ENCODE peak calls at places on chromosomes 4 and X, in five cellular contexts. L is NCI-H1092 treated with DMSO at 0.1 percent for 48 hours, C is A172, O is HCEC 1CT, N is AG08396. D is an unnamed sample.

GRCh38 chr4:72205831-72206230 is 174.0 kb downstream of the NPFFR2 start:
- DNase-seq in L (no peak), C (no peak), N (no peak), O (no peak), D (no peak)

GRCh38 chr4:63529581-63529980 is 879.7 kb downstream of the TECRL start:
- DNase-seq in L (no peak), C (no peak), O (no peak), N (no peak), D (no peak)

GRCh38 chr4:105352826-105353225 is 121.0 kb downstream of the PPA2 start:
- DNase-seq in O (no peak), N (no peak), C (peak), L (no peak), D (no peak)

GRCh38 chr4:169716677-169717076 is 41.1 kb downstream of the HPF1 start:
- DNase-seq in C (no peak), O (no peak), N (no peak), L (no peak), D (no peak)

GRCh38 chr4:1910643-1911042 is 39.5 kb downstream of the NSD2 start:
- DNase-seq in L (no peak), O (peak), N (peak), C (peak), D (no peak)

GRCh38 chr4:83855044-83855443 is 319.1 kb downstream of the GPAT3 start:
- DNase-seq in O (peak), N (peak), C (peak), L (no peak), D (no peak)

GRCh38 chr4:126207892-126208291 is 893.1 kb downstream of the FAT4 start:
- DNase-seq in N (no peak), O (no peak), C (no peak), L (no peak), D (no peak)

GRCh38 chrX:21657318-21658151 is 595 bp downstream of the KLHL34 start:
- DNase-seq in C (no peak), N (no peak), L (no peak), O (no peak), D (no peak)

GRCh38 chrX:79161655-79162054 is 17.2 kb downstream of the GPR174 start:
- DNase-seq in O (no peak), C (no peak), N (no peak), L (peak), D (no peak)

GRCh38 chrX:9182041-9182440 is 148.1 kb upstream of the FAM9B start:
- DNase-seq in N (no peak), C (no peak), L (no peak), O (peak), D (no peak)

GRCh38 chrX:76127341-76127740 is 45.5 kb upstream of the PBDC1 start:
- DNase-seq in C (no peak), N (no peak), L (no peak), O (no peak), D (no peak)

GRCh38 chrX:13386636-13387035 is 66.8 kb upstream of the ATXN3L start:
- DNase-seq in O (no peak), N (no peak), L (no peak), C (no peak), D (no peak)

GRCh38 chrX:86028681-86029080 is 18.7 kb downstream of the CHM start:
- DNase-seq in N (no peak), C (no peak), O (no peak), L (no peak), D (no peak)

GRCh38 chr4:42331914-42332368 is 65.3 kb upstream of the SHISA3 start:
- DNase-seq in L (no peak), N (no peak), C (peak), O (no peak), D (no peak)

GRCh38 chrX:53071604-53072417 is 10.4 kb upstream of the TSPYL2 start:
- DNase-seq in C (peak), N (peak), O (peak), L (peak), D (peak)

GRCh38 chr4:71694946-71695345 is 88.9 kb downstream of the GC start:
- DNase-seq in C (no peak), L (no peak), O (no peak), N (no peak), D (no peak)

GRCh38 chrX:147953976-147954375 is 27.2 kb upstream of the FMR1NB start:
- DNase-seq in C (no peak), N (no peak), L (no peak), O (no peak), D (no peak)